ENCODE peak calls at places on chromosomes 2 and 18, in five cellular contexts. Y, B, K, M and W are unnamed samples.

GRCh38 chr2:3423492-3424170 is 44.1 kb downstream of the TRAPPC12 start:
- DNase-seq in Y (peak; percentile 17), B (peak; percentile 48), K (peak; percentile 79), M (peak; percentile 63), W (peak; percentile 39)

GRCh38 chr2:127661949-127662510 is 13.3 kb downstream of the LIMS2 start:
- DNase-seq in Y (no peak), B (no peak), K (peak; percentile 54), M (no peak), W (no peak)

GRCh38 chr2:100934504-100935371 is 67.4 kb upstream of the RPL31 start:
- DNase-seq in Y (no peak), B (no peak), K (no peak), M (no peak), W (no peak)

GRCh38 chr2:43950383-43951008 is 45.3 kb downstream of the LRPPRC start:
- DNase-seq in Y (no peak), B (peak; percentile 34), K (no peak), M (peak; percentile 17), W (no peak)

GRCh38 chr2:26660363-26660962 is 19.3 kb upstream of the CIB4 start:
- DNase-seq in Y (no peak), B (no peak), K (no peak), M (no peak), W (no peak)

GRCh38 chr18:13485182-13485581 is 241.2 kb downstream of the FAM210A start:
- DNase-seq in Y (no peak), B (no peak), K (no peak), M (no peak), W (no peak)

GRCh38 chr2:66434679-66435548 is at the start of gene MEIS1:
- DNase-seq in Y (peak; percentile 85), B (peak; percentile 88), K (peak; percentile 85), M (peak; percentile 90), W (peak; percentile 78)

GRCh38 chr2:241601841-241602240 is 35.1 kb downstream of the THAP4 start:
- DNase-seq in Y (no peak), B (no peak), K (no peak), M (no peak), W (no peak)

GRCh38 chr2:54303631-54304030 is 47.6 kb upstream of the TSPYL6 start:
- DNase-seq in Y (no peak), B (no peak), K (no peak), M (no peak), W (no peak)

GRCh38 chr2:211329421-211329820 is 773.0 kb downstream of the CPS1 start:
- DNase-seq in Y (no peak), B (peak; percentile 81), K (no peak), M (no peak), W (no peak)

GRCh38 chr2:73985318-73986084 is 791 bp downstream of the TET3 start:
- DNase-seq in Y (no peak), B (no peak), K (peak; percentile 64), M (peak; percentile 84), W (peak; percentile 37)

GRCh38 chr2:6421888-6422287 is 443.8 kb downstream of the CMPK2 start:
- DNase-seq in Y (no peak), B (no peak), K (no peak), M (no peak), W (no peak)

GRCh38 chr2:168401771-168402170 is 54.3 kb upstream of the CERS6 start:
- DNase-seq in Y (no peak), B (no peak), K (no peak), M (no peak), W (no peak)

GRCh38 chr2:120622886-120623753 is 112.5 kb upstream of the GLI2 start:
- DNase-seq in Y (no peak), B (no peak), K (no peak), M (no peak), W (no peak)

DNA sequence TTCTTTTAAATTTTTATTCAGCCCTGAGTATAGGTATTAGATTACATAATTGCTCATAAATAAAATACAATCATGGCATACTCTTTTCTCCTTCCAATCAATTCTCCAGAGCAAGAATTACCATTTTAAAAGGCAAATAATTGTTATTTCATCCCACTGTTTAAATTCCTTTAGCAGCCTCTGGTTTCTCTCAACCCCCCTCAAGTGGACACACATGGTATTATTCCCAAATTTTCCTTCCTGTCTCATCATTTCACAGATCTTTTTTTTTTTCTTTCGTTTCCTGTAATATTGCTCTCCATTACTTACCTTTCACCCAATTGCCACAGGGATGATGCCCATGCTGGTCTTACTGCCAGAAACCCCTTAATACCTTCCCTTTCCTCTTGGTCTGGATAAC is 385.2 kb downstream of the RIT2 start:
- DNase-seq in Y (no peak), B (no peak), K (no peak), M (no peak), W (no peak)
- TF ChIP-seq CTCF in Y (no peak), B (no peak), K (no peak), M (peak; percentile 47), W (peak; percentile 36)

GRCh38 chr2:152715854-152716428 is 1.3 kb downstream of the PRPF40A start:
- DNase-seq in Y (no peak), B (peak; percentile 44), K (no peak), M (peak; percentile 73), W (peak; percentile 18)
- TF ChIP-seq CTCF in Y (peak; percentile 19), B (peak; percentile 71), K (peak; percentile 37), M (peak; percentile 82), W (peak; percentile 73)

GRCh38 chr2:237062585-237062984 is 23.1 kb upstream of the COPS8 start:
- DNase-seq in Y (no peak), B (no peak), K (no peak), M (peak; percentile 31), W (no peak)
- TF ChIP-seq CTCF in Y (no peak), B (no peak), K (no peak), M (no peak), W (no peak)

GRCh38 chr2:165778653-165779451 is 15.2 kb downstream of the GALNT3 start:
- DNase-seq in Y (no peak), B (no peak), K (no peak), M (peak; percentile 28), W (no peak)
- TF ChIP-seq CTCF in Y (no peak), B (no peak), K (peak; percentile 19), M (peak; percentile 45), W (peak; percentile 39)